ENCODE peak calls at places on chromosomes 3 and 15, in six cellular contexts. R is OCI-LY7, M is esophagus squamous epithelium, I is tibial nerve, O is GM23338, W is Panc1. X is an unnamed sample.

GRCh38 chr3:196792771-196793170 is 53.1 kb downstream of the PAK2 start:
- DNase-seq in O (no peak), M (no peak), I (no peak), W (no peak), R (no peak), X (no peak)

GRCh38 chr3:127604546-127605165 is 6.4 kb downstream of the MCM2 start:
- DNase-seq in R (no peak), I (no peak), M (no peak), W (no peak), O (no peak), X (no peak)

GRCh38 chr3:159907828-159908227 is 80.8 kb upstream of the IL12A start:
- DNase-seq in R (no peak), W (no peak), O (no peak), M (no peak), I (no peak), X (no peak)

GRCh38 chr15:64246364-64247189 is 83.8 kb upstream of the PPIB start:
- DNase-seq in W (peak), R (no peak), O (peak), M (no peak), I (no peak), X (peak)

GRCh38 chr15:51303462-51303861 is 34.9 kb downstream of the CYP19A1 start:
- DNase-seq in M (no peak), I (no peak), R (no peak), O (no peak), W (no peak), X (no peak)

GRCh38 chr3:195075941-195076875 is 194.8 kb downstream of the XXYLT1 start:
- DNase-seq in I (no peak), R (no peak), M (no peak), O (no peak), W (no peak), X (no peak)

GRCh38 chr3:79139395-79140060 is 628.3 kb downstream of the ROBO1 start:
- DNase-seq in W (no peak), I (no peak), M (no peak), O (peak), R (no peak), X (no peak)

GRCh38 chr15:80730931-80731330 is 35.8 kb downstream of the ABHD17C start:
- DNase-seq in W (no peak), M (no peak), R (no peak), I (no peak), O (no peak), X (no peak)

GRCh38 chr3:117322866-117323265 is 613.3 kb downstream of the TUSC7 start:
- DNase-seq in W (no peak), O (peak), R (no peak), M (no peak), I (no peak), X (no peak)

GRCh38 chr3:190455843-190456242 is 6.1 kb upstream of the TMEM207 start:
- DNase-seq in O (no peak), W (no peak), R (no peak), M (no peak), I (no peak), X (no peak)

GRCh38 chr15:40825661-40826088 is 2.8 kb downstream of the PPP1R14D start:
- DNase-seq in W (no peak), M (no peak), O (no peak), R (no peak), I (no peak), X (peak)

GRCh38 chr15:24878153-24878552 is 76.6 kb upstream of the SNRPN start:
- DNase-seq in W (no peak), O (peak), I (no peak), M (no peak), R (no peak), X (no peak)

GRCh38 chr15:40787991-40788390 is 18.2 kb downstream of the C15orf62 start:
- DNase-seq in O (peak), I (no peak), R (no peak), M (no peak), W (no peak), X (no peak)

DNA sequence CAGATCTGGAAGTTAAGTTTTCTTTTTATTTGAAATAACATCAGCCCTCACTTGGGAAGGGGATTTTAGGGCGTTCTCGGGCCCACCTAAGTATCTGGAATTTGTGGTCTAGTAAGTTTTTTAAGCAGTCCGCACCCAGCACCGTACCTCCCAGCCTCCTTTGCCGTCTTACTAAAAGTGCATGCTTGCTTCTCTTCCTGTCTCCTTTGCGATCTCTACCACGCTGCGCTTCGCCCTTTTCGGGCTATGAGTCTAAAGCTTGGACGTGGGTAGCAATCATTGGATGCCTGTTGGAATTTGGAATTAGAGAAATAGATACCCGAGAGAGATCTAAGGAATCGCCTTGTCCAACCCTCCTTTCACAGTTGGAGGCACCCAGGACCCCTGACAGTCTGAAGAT is 1.1 kb downstream of the THSD4 start:
- DNase-seq in W (no peak), M (no peak), I (no peak), R (no peak), O (peak), X (no peak)
- H3K27ac ChIP-seq in W (peak), M (peak), I (no peak), R (no peak), O (no peak), X (peak)

GRCh38 chr3:123161167-123161566 is 40.6 kb upstream of the SEC22A start:
- DNase-seq in I (no peak), O (peak), R (no peak), M (no peak), W (no peak), X (no peak)
- TF ChIP-seq CTCF in I (no peak), O (peak), R (peak), M (no peak), W (no peak), X (peak)

GRCh38 chr3:119507404-119507803 is 9.1 kb downstream of the TIMMDC1 start:
- DNase-seq in W (no peak), I (no peak), O (no peak), M (no peak), R (no peak), X (no peak)
- H3K4me3 ChIP-seq in W (no peak), I (no peak), O (no peak), M (no peak), R (no peak), X (no peak)

GRCh38 chr3:57079221-57079831 is 18.9 kb downstream of the SPATA12 start:
- DNase-seq in W (no peak), R (peak), I (no peak), O (peak), M (no peak), X (no peak)
- H3K27ac ChIP-seq in W (peak), R (peak), I (peak), O (no peak), M (peak), X (no peak)

DNA sequence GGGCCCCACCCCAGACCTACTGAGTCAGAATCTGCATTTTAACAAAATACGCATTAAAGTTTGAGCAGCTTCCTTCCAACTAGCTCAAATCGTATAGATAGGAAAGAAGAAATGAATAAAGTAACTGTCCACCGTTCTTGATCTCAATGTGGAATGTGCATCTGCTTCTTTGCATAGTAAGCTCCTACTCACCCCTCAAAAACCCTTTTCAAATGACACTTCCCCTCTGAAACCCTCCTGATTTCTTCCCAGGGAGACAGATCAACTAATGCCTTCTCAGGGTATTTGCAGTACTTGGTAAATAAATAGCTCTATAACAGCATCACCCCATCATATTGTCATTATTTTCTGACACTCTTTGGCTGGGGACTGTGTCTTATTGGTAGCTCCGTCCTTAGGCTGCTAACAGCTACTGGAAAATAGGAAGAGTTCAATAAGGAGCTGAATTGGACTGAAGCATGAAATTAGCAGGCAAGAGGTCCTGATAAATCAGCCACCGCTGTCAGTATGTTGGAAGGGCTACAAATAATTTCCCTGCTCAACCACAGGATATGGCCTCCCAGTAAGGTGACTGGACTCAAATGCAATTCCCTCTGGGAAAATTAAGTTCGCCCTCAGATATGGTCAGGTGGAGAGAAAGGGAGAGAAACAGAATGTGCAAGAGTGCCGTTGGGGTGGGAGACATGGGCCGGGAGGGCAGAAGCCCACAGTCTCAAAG is 10.2 kb downstream of the OXTR start:
- DNase-seq in R (no peak), O (no peak), I (no peak), W (no peak), M (no peak), X (no peak)
- TF ChIP-seq CTCF in R (no peak), O (no peak), I (no peak), W (no peak), M (no peak), X (no peak)

GRCh38 chr15:57594479-57594878 is 2.8 kb downstream of the MYZAP start:
- DNase-seq in R (no peak), W (no peak), M (no peak), I (no peak), O (no peak), X (no peak)
- H3K4me3 ChIP-seq in R (no peak), W (no peak), M (no peak), I (no peak), O (no peak), X (no peak)

GRCh38 chr15:90099072-90099867 is 3.0 kb downstream of the IDH2 start:
- DNase-seq in W (no peak), M (no peak), R (peak), I (no peak), O (peak), X (no peak)

GRCh38 chr15:90101969-90102890 is at the start of gene IDH2:
- DNase-seq in O (peak), W (no peak), M (no peak), I (peak), R (peak), X (peak)

GRCh38 chr15:90097475-90097874 is 4.8 kb downstream of the IDH2 start:
- DNase-seq in I (no peak), R (peak), M (no peak), O (no peak), W (no peak), X (no peak)

GRCh38 chr15:90101130-90101968 is 919 bp downstream of the IDH2 start:
- DNase-seq in R (peak), M (no peak), I (no peak), W (no peak), O (peak), X (no peak)

GRCh38 chr15:90099868-90100854 is 2.1 kb downstream of the IDH2 start:
- DNase-seq in R (peak), M (no peak), O (no peak), W (no peak), I (peak), X (no peak)
- H3K27ac ChIP-seq in R (peak), M (peak), O (no peak), W (peak), I (peak), X (peak)

DNA sequence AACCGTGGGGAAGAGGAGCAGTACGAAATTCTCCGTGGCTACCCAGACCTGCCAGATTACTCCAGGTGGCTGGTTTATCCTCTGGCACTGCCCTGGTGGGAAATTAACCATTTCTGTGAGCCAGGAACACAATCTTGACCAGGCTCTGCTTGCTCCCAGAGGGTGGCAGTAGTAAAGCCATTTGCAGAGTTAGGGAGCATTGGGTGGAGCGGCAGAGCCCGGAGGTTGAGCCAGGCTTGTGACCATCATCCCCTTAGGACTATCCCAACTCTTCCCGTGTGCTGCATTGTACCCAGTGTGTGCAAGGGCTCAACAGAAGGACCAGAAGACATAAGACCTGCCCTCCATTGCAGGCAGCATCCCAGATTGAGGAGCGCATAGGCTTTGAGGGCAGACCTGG is 5.3 kb downstream of the KNG1 start:
- DNase-seq in R (no peak), W (no peak), I (no peak), M (no peak), O (peak), X (no peak)
- TF ChIP-seq CTCF in R (peak), W (peak), I (no peak), M (no peak), O (peak), X (peak)

GRCh38 chr15:53197426-53197839 is 407.3 kb upstream of the ONECUT1 start:
- DNase-seq in O (peak), I (no peak), W (peak), R (peak), M (no peak), X (no peak)
- H3K4me3 ChIP-seq in O (peak), I (no peak), W (no peak), R (no peak), M (no peak), X (no peak)